ENCODE peak calls at places on chromosomes 11 and 22, in six cellular contexts. N, D, X, Q, J and V are unnamed samples.

GRCh38 chr11:96228472-96228871 is 114.5 kb downstream of the MAML2 start:
- DNase-seq in N (peak), D (peak), X (peak), Q (peak), J (peak), V (peak)

GRCh38 chr22:36081023-36081431 is 52.4 kb upstream of the RBFOX2 start:
- DNase-seq in N (peak), D (no peak), X (peak), Q (no peak), J (no peak), V (peak)

GRCh38 chr11:123590296-123590912 is 64.0 kb downstream of the SCN3B start:
- DNase-seq in N (no peak), D (peak), X (peak), Q (no peak), J (peak), V (peak)

GRCh38 chr11:93271596-93271995 is 58.9 kb upstream of the DEUP1 start:
- DNase-seq in N (no peak), D (no peak), X (no peak), Q (no peak), J (no peak), V (no peak)

GRCh38 chr11:13140873-13141655 is 131.9 kb downstream of the RASSF10 start:
- DNase-seq in N (no peak), D (no peak), X (no peak), Q (peak), J (peak), V (no peak)

GRCh38 chr11:31628111-31628510 is 118.5 kb downstream of the ELP4 start:
- DNase-seq in N (no peak), D (no peak), X (no peak), Q (no peak), J (no peak), V (no peak)

GRCh38 chr22:36425977-36426523 is 38.3 kb upstream of the MYH9 start:
- DNase-seq in N (no peak), D (peak), X (no peak), Q (no peak), J (peak), V (peak)

GRCh38 chr11:55658031-55658573 is 3.9 kb upstream of the OR4C6 start:
- DNase-seq in N (no peak), D (no peak), X (no peak), Q (no peak), J (no peak), V (no peak)

GRCh38 chr22:50498322-50498861 is 9.1 kb downstream of the LMF2 start:
- DNase-seq in N (no peak), D (peak), X (peak), Q (peak), J (peak), V (peak)

GRCh38 chr11:33723238-33723881 is 12.9 kb downstream of the CD59 start:
- DNase-seq in N (no peak), D (no peak), X (peak), Q (no peak), J (no peak), V (peak)

GRCh38 chr22:27405672-27406388 is 395.7 kb downstream of the MN1 start:
- DNase-seq in N (peak), D (no peak), X (peak), Q (peak), J (peak), V (peak)

GRCh38 chr11:81497202-81497804 is 1236.4 kb downstream of the FAM181B start:
- DNase-seq in N (no peak), D (no peak), X (peak), Q (no peak), J (peak), V (peak)

GRCh38 chr11:130162733-130163132 is 3.2 kb downstream of the ST14 start:
- DNase-seq in N (no peak), D (no peak), X (no peak), Q (no peak), J (peak), V (peak)

GRCh38 chr22:34161724-34162123 is 241.4 kb upstream of the LARGE1 start:
- DNase-seq in N (no peak), D (no peak), X (no peak), Q (no peak), J (no peak), V (no peak)
- H3K4me3 ChIP-seq in N (no peak), D (no peak), X (no peak), Q (no peak), J (no peak), V (no peak)

GRCh38 chr22:29339381-29340235 is 24.1 kb upstream of the RASL10A start:
- DNase-seq in N (no peak), D (no peak), X (no peak), Q (no peak), J (no peak), V (no peak)
- TF ChIP-seq CTCF in N (no peak), D (no peak), X (no peak), Q (no peak), J (no peak), V (no peak)

GRCh38 chr11:16893456-16894076 is 120.6 kb downstream of the PLEKHA7 start:
- DNase-seq in N (no peak), D (no peak), X (no peak), Q (no peak), J (no peak), V (no peak)
- H3K4me3 ChIP-seq in N (no peak), D (no peak), X (no peak), Q (no peak), J (no peak), V (no peak)

GRCh38 chr22:43848366-43849171 is 13.7 kb downstream of the SULT4A1 start:
- DNase-seq in N (peak), D (peak), X (peak), Q (no peak), J (no peak), V (peak)
- TF ChIP-seq CTCF in N (no peak), D (no peak), X (peak), Q (no peak), J (no peak), V (peak)

DNA sequence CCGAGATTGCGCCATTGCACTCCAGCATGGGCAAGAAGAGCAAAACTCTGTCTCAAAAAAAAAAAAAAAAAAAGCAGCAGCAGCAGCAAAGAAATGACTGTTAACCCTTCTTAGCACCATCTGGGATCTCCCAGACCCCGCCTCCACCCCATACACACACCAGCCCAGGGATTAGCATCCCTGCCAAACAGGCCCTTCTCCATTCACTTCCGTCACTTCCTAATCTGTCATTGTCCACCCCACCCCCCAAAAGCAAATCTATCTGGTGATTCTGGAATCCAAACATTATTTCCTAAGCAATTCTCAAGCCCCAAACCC is 5.8 kb upstream of the AHNAK start:
- DNase-seq in N (no peak), D (no peak), X (peak), Q (no peak), J (peak), V (no peak)
- H3K4me3 ChIP-seq in N (peak), D (peak), X (peak), Q (no peak), J (no peak), V (no peak)

DNA sequence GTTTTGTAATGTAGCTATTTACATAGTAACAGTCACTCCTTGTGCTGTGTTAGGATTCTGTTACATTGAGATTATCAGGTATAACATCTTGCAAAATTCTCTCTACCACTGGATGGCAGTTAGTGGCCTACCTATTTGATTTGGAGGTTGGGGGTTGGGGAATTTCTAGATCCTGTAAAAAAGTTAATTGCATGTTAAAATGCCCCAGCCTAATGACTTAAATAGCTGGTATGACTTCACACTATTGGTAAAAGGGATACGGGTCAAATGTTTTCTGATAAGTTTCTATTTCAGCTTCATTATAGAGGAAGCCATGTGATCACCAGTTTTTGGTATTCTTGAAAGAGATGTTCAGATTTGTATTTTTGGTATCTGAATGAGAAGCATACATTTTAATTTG is 2.8 kb downstream of the GRK3 start:
- DNase-seq in N (no peak), D (no peak), X (no peak), Q (no peak), J (no peak), V (no peak)
- TF ChIP-seq CTCF in N (no peak), D (no peak), X (no peak), Q (no peak), J (no peak), V (no peak)